ENCODE peak calls at places on chromosomes 1 and 21, in six cellular contexts. Q is adipocyte, K is substantia nigra, C is vagina, T is COR-L47, I is foreskin fibroblast. S is an unnamed sample.

GRCh38 chr1:241356187-241356518 is 852 bp downstream of the RGS7 start:
- DNase-seq in Q (no peak), K (no peak), C (no peak), T (peak), I (no peak), S (no peak)

GRCh38 chr1:175701590-175701989 is 41.8 kb downstream of the TNR start:
- DNase-seq in Q (no peak), K (no peak), C (no peak), T (no peak), I (no peak), S (no peak)

GRCh38 chr21:31098576-31099005 is 60.3 kb upstream of the KRTAP19-8 start:
- DNase-seq in Q (peak), K (no peak), C (no peak), T (peak), I (peak), S (peak)

GRCh38 chr1:161935264-161935663 is 88.4 kb downstream of the OLFML2B start:
- DNase-seq in Q (no peak), K (no peak), C (no peak), T (no peak), I (no peak), S (no peak)

GRCh38 chr1:38858833-38859560 is 575 bp downstream of the RRAGC start:
- DNase-seq in Q (peak), K (no peak), C (no peak), T (peak), I (peak), S (peak)

GRCh38 chr1:202007703-202008489 is 2.5 kb upstream of the ELF3 start:
- DNase-seq in Q (peak), K (no peak), C (no peak), T (peak), I (no peak), S (no peak)

GRCh38 chr1:94273111-94273510 is 35.7 kb upstream of the ARHGAP29 start:
- DNase-seq in Q (peak), K (no peak), C (no peak), T (no peak), I (no peak), S (peak)

GRCh38 chr1:111471012-111471411 is 2.8 kb upstream of the C1orf162 start:
- DNase-seq in Q (no peak), K (no peak), C (no peak), T (no peak), I (no peak), S (no peak)